ENCODE peak calls at places on chromosomes 2 and 18, in six cellular contexts. M is activated naive CD4-positive, alpha-beta T cell treated with anti-CD3 and anti-CD28 coated beads for 36 hours; B is ACHN; Q is kidney; X is pancreas; H is H54. L is an unnamed sample.
A peak's percentile ranks its signal among the peaks of the same experiment; 100 is the strongest.

GRCh38 chr2:96907405-96908041 is 37.6 kb upstream of the SEMA4C start:
- DNase-seq in M (no peak), Q (peak; percentile 94), X (no peak), H (no peak), B (no peak), L (peak; percentile 65)

GRCh38 chr2:105554235-105554634 is 155.4 kb upstream of the FHL2 start:
- DNase-seq in X (no peak), H (no peak), Q (no peak), B (no peak), M (no peak), L (no peak)

GRCh38 chr2:40343904-40344303 is 108.0 kb downstream of the SLC8A1 start:
- DNase-seq in H (no peak), B (no peak), M (no peak), X (no peak), Q (no peak), L (no peak)

GRCh38 chr2:10375570-10376266 is 72.4 kb downstream of the ODC1 start:
- DNase-seq in X (no peak), Q (no peak), B (no peak), M (peak; percentile 61), H (no peak), L (no peak)

GRCh38 chr2:162574615-162575452 is 230.9 kb downstream of the GCA start:
- DNase-seq in B (no peak), M (no peak), H (no peak), X (no peak), Q (no peak), L (no peak)

GRCh38 chr2:189574793-189575475 is 5.7 kb downstream of the SLC40A1 start:
- DNase-seq in Q (peak; percentile 64), M (no peak), H (no peak), X (no peak), B (peak; percentile 85), L (no peak)

GRCh38 chr18:25168011-25168410 is 184.0 kb downstream of the ZNF521 start:
- DNase-seq in M (no peak), X (no peak), B (no peak), H (no peak), Q (no peak), L (no peak)

GRCh38 chr2:203636896-203637818 is 69.3 kb upstream of the CD28 start:
- DNase-seq in X (no peak), H (no peak), Q (no peak), M (no peak), B (no peak), L (no peak)

GRCh38 chr2:224749136-224749535 is 33.0 kb upstream of the CCDC195 start:
- DNase-seq in B (peak; percentile 11), X (no peak), M (no peak), H (no peak), Q (no peak), L (no peak)

GRCh38 chr2:26720322-26721166 is 28.0 kb downstream of the KCNK3 start:
- DNase-seq in Q (peak; percentile 97), B (peak; percentile 48), H (peak; percentile 75), M (no peak), X (peak; percentile 96), L (peak; percentile 80)

GRCh38 chr2:223056656-223057418 is 4.8 kb downstream of the KCNE4 start:
- DNase-seq in X (no peak), M (no peak), Q (no peak), H (no peak), B (no peak), L (no peak)

GRCh38 chr2:1835581-1836201 is 91.4 kb upstream of the PXDN start:
- DNase-seq in M (no peak), B (no peak), X (no peak), Q (no peak), H (no peak), L (no peak)

GRCh38 chr2:60317831-60318230 is 235.6 kb downstream of the BCL11A start:
- DNase-seq in Q (no peak), M (no peak), X (no peak), B (no peak), H (no peak), L (no peak)

GRCh38 chr2:190679813-190680591 is 31.1 kb downstream of the NAB1 start:
- DNase-seq in Q (peak; percentile 70), X (peak; percentile 38), H (no peak), B (peak; percentile 47), M (peak; percentile 75), L (peak; percentile 59)

GRCh38 chr2:20962939-20963543 is 80.8 kb downstream of the APOB start:
- DNase-seq in M (peak; percentile 81), B (peak; percentile 52), Q (no peak), X (no peak), H (peak; percentile 44), L (peak; percentile 67)

GRCh38 chr2:42063383-42064171 is 15.8 kb downstream of the PKDCC start:
- DNase-seq in X (no peak), M (no peak), B (no peak), H (no peak), Q (no peak), L (no peak)

GRCh38 chr2:235043762-235044500 is 92.1 kb downstream of the SH3BP4 start:
- DNase-seq in B (no peak), X (peak; percentile 63), M (no peak), H (no peak), Q (no peak), L (peak; percentile 81)

GRCh38 chr2:63992061-63992685 is 27.1 kb downstream of the VPS54 start:
- DNase-seq in H (no peak), M (no peak), X (no peak), Q (no peak), B (no peak), L (no peak)

GRCh38 chr18:6504605-6505510 is 90.1 kb upstream of the L3MBTL4 start:
- DNase-seq in X (no peak), H (no peak), B (no peak), M (no peak), Q (no peak), L (no peak)

GRCh38 chr2:143575340-143575739 is 446.1 kb downstream of the ARHGAP15 start:
- DNase-seq in X (no peak), B (peak; percentile 25), M (no peak), Q (no peak), H (no peak), L (no peak)

GRCh38 chr2:94874277-94874997 is 3.2 kb downstream of the TEKT4 start:
- DNase-seq in M (peak; percentile 75), B (peak; percentile 72), X (peak; percentile 88), Q (peak; percentile 76), H (peak; percentile 83), L (peak; percentile 67)

GRCh38 chr2:140650825-140651224 is 1480.0 kb downstream of the LRP1B start:
- DNase-seq in Q (no peak), X (no peak), B (no peak), H (no peak), M (no peak), L (no peak)

GRCh38 chr2:28346587-28346986 is 46.1 kb upstream of the FOSL2 start:
- DNase-seq in H (no peak), Q (peak; percentile 47), M (no peak), X (no peak), B (no peak), L (peak; percentile 40)

GRCh38 chr2:120398961-120399888 is 53.3 kb downstream of the INHBB start:
- DNase-seq in B (no peak), M (no peak), X (no peak), Q (peak; percentile 64), H (no peak), L (no peak)

GRCh38 chr2:64052468-64053241 is 33.4 kb upstream of the VPS54 start:
- DNase-seq in Q (no peak), M (peak; percentile 38), X (no peak), B (no peak), H (no peak), L (no peak)

GRCh38 chr2:44715671-44716077 is 225.8 kb upstream of the SIX3 start:
- DNase-seq in B (peak; percentile 43), H (peak; percentile 12), Q (no peak), X (no peak), M (no peak), L (no peak)

GRCh38 chr2:183063083-183063482 is 15.5 kb upstream of the DUSP19 start:
- DNase-seq in M (no peak), X (no peak), H (peak; percentile 19), Q (no peak), B (no peak), L (no peak)

GRCh38 chr2:37809525-37809924 is 115.6 kb upstream of the RMDN2 start:
- DNase-seq in H (no peak), X (no peak), Q (no peak), M (peak; percentile 29), B (peak; percentile 60), L (no peak)

GRCh38 chr2:216385478-216385877 is 13.2 kb upstream of the MARCHF4 start:
- DNase-seq in M (no peak), X (no peak), H (no peak), B (no peak), Q (no peak), L (no peak)

GRCh38 chr2:237128026-237128703 is 42.5 kb downstream of the COPS8 start:
- DNase-seq in Q (peak; percentile 97), M (peak; percentile 86), H (peak; percentile 90), X (no peak), B (peak; percentile 97), L (peak; percentile 84)

GRCh38 chr2:128197059-128197458 is 106.1 kb downstream of the UGGT1 start:
- DNase-seq in M (peak; percentile 28), X (no peak), B (no peak), Q (no peak), H (no peak), L (no peak)

GRCh38 chr2:187994464-187995331 is 297.0 kb upstream of the GULP1 start:
- DNase-seq in X (no peak), Q (no peak), M (no peak), B (no peak), H (no peak), L (no peak)

GRCh38 chr18:14074187-14074586 is 58.0 kb downstream of the ZNF519 start:
- DNase-seq in H (no peak), Q (no peak), X (no peak), M (no peak), B (peak; percentile 1), L (no peak)

GRCh38 chr18:42030586-42031182 is 75.7 kb downstream of the PIK3C3 start:
- DNase-seq in B (peak; percentile 47), M (no peak), Q (no peak), H (no peak), X (no peak), L (no peak)

GRCh38 chr2:105504459-105504858 is 105.6 kb upstream of the FHL2 start:
- DNase-seq in X (no peak), M (no peak), Q (no peak), H (no peak), B (no peak), L (no peak)